ENCODE peak calls at places on chromosomes 12 and 14, in seven cellular contexts. F, S, N, H, I, R and P are unnamed samples.

GRCh38 chr14:58150243-58150805 is 1.7 kb downstream of the ARMH4 start:
- DNase-seq in F (no peak), S (no peak), N (no peak), H (no peak), I (no peak), R (no peak), P (no peak)

GRCh38 chr14:94395900-94396574 is 7.6 kb upstream of the SERPINA1 start:
- DNase-seq in F (no peak), S (no peak), N (no peak), H (no peak), I (no peak), R (no peak), P (no peak)

GRCh38 chr12:70849265-70849960 is 71.1 kb downstream of the PTPRR start:
- DNase-seq in F (peak), S (no peak), N (peak), H (no peak), I (no peak), R (peak), P (peak)

GRCh38 chr14:79972230-79972629 is 239.1 kb downstream of the DIO2 start:
- DNase-seq in F (peak), S (no peak), N (no peak), H (no peak), I (no peak), R (no peak), P (no peak)

GRCh38 chr12:124698211-124698997 is 131.0 kb upstream of the NCOR2 start:
- DNase-seq in F (peak), S (no peak), N (no peak), H (no peak), I (no peak), R (no peak), P (no peak)

GRCh38 chr12:113424915-113425823 is 3.0 kb downstream of the SDSL start:
- DNase-seq in F (peak), S (peak), N (peak), H (no peak), I (peak), R (no peak), P (peak)

GRCh38 chr12:10716704-10717315 is 6.3 kb downstream of the YBX3 start:
- DNase-seq in F (peak), S (no peak), N (peak), H (no peak), I (no peak), R (peak), P (no peak)

GRCh38 chr14:58395565-58395814 is 240 bp upstream of the TOMM20L start:
- DNase-seq in F (no peak), S (no peak), N (no peak), H (no peak), I (no peak), R (no peak), P (no peak)

GRCh38 chr12:63308701-63309100 is 157.7 kb upstream of the AVPR1A start:
- DNase-seq in F (peak), S (no peak), N (no peak), H (no peak), I (no peak), R (no peak), P (no peak)

GRCh38 chr12:1592444-1593231 is 1.7 kb downstream of the FBXL14 start:
- DNase-seq in F (peak), S (peak), N (peak), H (no peak), I (peak), R (peak), P (peak)

GRCh38 chr14:68544150-68544892 is 248.5 kb downstream of the ZFP36L1 start:
- DNase-seq in F (peak), S (no peak), N (no peak), H (no peak), I (no peak), R (no peak), P (no peak)

GRCh38 chr14:79967453-79967852 is 243.9 kb downstream of the DIO2 start:
- DNase-seq in F (peak), S (no peak), N (no peak), H (no peak), I (no peak), R (no peak), P (no peak)

GRCh38 chr12:98403936-98404335 is 111.5 kb upstream of the TMPO start:
- DNase-seq in F (no peak), S (no peak), N (no peak), H (no peak), I (no peak), R (no peak), P (no peak)

GRCh38 chr14:70585221-70585620 is 15.2 kb downstream of the MED6 start:
- DNase-seq in F (peak), S (no peak), N (peak), H (no peak), I (no peak), R (no peak), P (no peak)

GRCh38 chr12:116397148-116397547 is 119.7 kb upstream of the MED13L start:
- DNase-seq in F (peak), S (no peak), N (no peak), H (no peak), I (no peak), R (no peak), P (no peak)

GRCh38 chr12:50514526-50515276 is 9.9 kb downstream of the DIP2B start:
- DNase-seq in F (no peak), S (no peak), N (no peak), H (no peak), I (no peak), R (no peak), P (no peak)

GRCh38 chr14:64754685-64755084 is 50.5 kb downstream of the PLEKHG3 start:
- DNase-seq in F (no peak), S (no peak), N (no peak), H (no peak), I (no peak), R (no peak), P (no peak)

GRCh38 chr12:53267309-53268008 is 640 bp upstream of the ESPL1 start:
- DNase-seq in F (no peak), S (no peak), N (no peak), H (no peak), I (no peak), R (no peak), P (no peak)

GRCh38 chr14:37428954-37429353 is 166.1 kb downstream of the FOXA1 start:
- DNase-seq in F (no peak), S (no peak), N (peak), H (no peak), I (no peak), R (no peak), P (no peak)

GRCh38 chr12:131039551-131039950 is 85.8 kb downstream of the ADGRD1 start:
- DNase-seq in F (no peak), S (no peak), N (no peak), H (no peak), I (no peak), R (no peak), P (no peak)

GRCh38 chr12:40446385-40446784 is 221.6 kb downstream of the LRRK2 start:
- DNase-seq in F (peak), S (no peak), N (peak), H (no peak), I (no peak), R (peak), P (peak)

GRCh38 chr14:23621932-23622495 is 14.2 kb upstream of the DHRS2 start:
- DNase-seq in F (no peak), S (no peak), N (no peak), H (no peak), I (no peak), R (no peak), P (no peak)

GRCh38 chr12:39902823-39903222 is 203.1 kb downstream of the SLC2A13 start:
- DNase-seq in F (peak), S (no peak), N (no peak), H (no peak), I (no peak), R (no peak), P (no peak)

GRCh38 chr14:22537436-22538310 is 51.4 kb downstream of the DAD1 start:
- DNase-seq in F (no peak), S (no peak), N (no peak), H (no peak), I (no peak), R (no peak), P (no peak)

GRCh38 chr12:13976028-13976584 is 5.3 kb downstream of the GRIN2B start:
- DNase-seq in F (no peak), S (no peak), N (peak), H (no peak), I (no peak), R (no peak), P (peak)

GRCh38 chr12:105256921-105257320 is 20.9 kb upstream of the APPL2 start:
- DNase-seq in F (peak), S (no peak), N (no peak), H (no peak), I (no peak), R (no peak), P (no peak)

GRCh38 chr14:67420102-67420739 is 8.3 kb upstream of the PLEK2 start:
- DNase-seq in F (no peak), S (peak), N (peak), H (no peak), I (peak), R (no peak), P (peak)

GRCh38 chr12:40819427-40820108 is 127.3 kb downstream of the CNTN1 start:
- DNase-seq in F (no peak), S (no peak), N (peak), H (no peak), I (no peak), R (peak), P (no peak)

GRCh38 chr14:53174918-53175317 is 21.8 kb upstream of the DDHD1 start:
- DNase-seq in F (no peak), S (no peak), N (no peak), H (no peak), I (no peak), R (no peak), P (no peak)

GRCh38 chr14:58282925-58283593 is 15.3 kb upstream of the ARID4A start:
- DNase-seq in F (peak), S (no peak), N (no peak), H (no peak), I (no peak), R (no peak), P (no peak)

GRCh38 chr12:96399081-96399918 is 939 bp downstream of the CDK17 start:
- DNase-seq in F (peak), S (peak), N (peak), H (peak), I (peak), R (peak), P (peak)